ENCODE peak calls at places on chromosomes 5 and 9, in five cellular contexts. Q, F, C, M and T are unnamed samples.

GRCh38 chr9:126506361-126507317 is 107.1 kb upstream of the LMX1B start:
- DNase-seq in Q (no peak), F (no peak), C (no peak), M (no peak), T (no peak)

GRCh38 chr5:146052780-146053179 is 52.6 kb downstream of the PLAC8L1 start:
- DNase-seq in Q (no peak), F (no peak), C (no peak), M (no peak), T (no peak)

GRCh38 chr9:92019658-92020057 is 69.6 kb upstream of the ROR2 start:
- DNase-seq in Q (no peak), F (no peak), C (no peak), M (no peak), T (no peak)

GRCh38 chr5:149550608-149551226 is 522 bp downstream of the CSNK1A1 start:
- DNase-seq in Q (peak; percentile 29), F (peak; percentile 17), C (no peak), M (peak; percentile 41), T (no peak)

GRCh38 chr5:80871541-80871961 is 88.6 kb upstream of the RASGRF2 start:
- DNase-seq in Q (no peak), F (no peak), C (peak; percentile 49), M (no peak), T (peak; percentile 10)

GRCh38 chr5:367358-368130 is 46.0 kb downstream of the AHRR start:
- DNase-seq in Q (no peak), F (no peak), C (no peak), M (no peak), T (no peak)

GRCh38 chr5:129930221-129930620 is 26.0 kb downstream of the CHSY3 start:
- DNase-seq in Q (no peak), F (no peak), C (peak; percentile 20), M (no peak), T (no peak)

GRCh38 chr5:169933624-169934023 is 46.7 kb downstream of the INSYN2B start:
- DNase-seq in Q (no peak), F (no peak), C (no peak), M (no peak), T (no peak)

DNA sequence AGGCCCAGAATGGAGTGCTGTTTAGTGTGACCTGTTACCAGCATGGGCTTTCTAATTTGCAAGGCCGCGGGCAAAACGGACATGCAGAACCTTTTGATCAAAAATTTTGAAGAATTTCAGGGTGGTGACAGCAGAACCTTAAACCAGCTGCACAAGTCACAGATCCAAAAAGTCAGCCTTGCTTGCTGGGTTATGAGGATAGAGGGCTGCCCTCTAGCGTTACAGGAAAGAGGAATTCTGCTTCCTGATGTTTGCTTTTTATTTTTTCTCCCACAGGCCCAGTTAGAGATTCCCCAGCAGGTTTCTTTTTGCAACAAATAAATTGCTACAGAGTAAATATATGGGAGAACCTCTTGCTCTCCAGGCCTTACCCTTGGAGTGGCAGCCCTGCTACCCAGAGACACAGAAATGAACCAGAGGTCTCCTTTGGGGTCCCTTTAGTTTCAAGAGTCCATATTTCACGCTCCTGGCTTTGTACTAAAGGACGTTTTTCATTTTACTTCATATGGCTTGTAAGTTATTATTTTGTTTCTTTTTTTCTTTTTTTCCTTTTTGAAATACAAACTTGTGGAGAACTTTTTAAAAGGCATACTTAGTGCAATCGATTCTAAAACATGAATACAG is 3.4 kb upstream of the ADCY2 start:
- DNase-seq in Q (no peak), F (no peak), C (peak; percentile 3), M (no peak), T (no peak)
- TF ChIP-seq CTCF in Q (no peak), F (no peak), C (peak; percentile 8), M (peak; percentile 13), T (peak; percentile 32)

GRCh38 chr9:34810187-34810524 is 100.2 kb upstream of the CCL21 start:
- DNase-seq in Q (no peak), F (no peak), C (no peak), M (no peak), T (no peak)

GRCh38 chr9:34809504-34810186 is 99.7 kb upstream of the CCL21 start:
- DNase-seq in Q (peak; percentile 37), F (no peak), C (peak; percentile 23), M (no peak), T (no peak)
- H3K4me3 ChIP-seq in Q (no peak overlapping the region), F (no peak overlapping the region), C (no peak overlapping the region), M (no peak overlapping the region), T (no peak overlapping the region)

DNA sequence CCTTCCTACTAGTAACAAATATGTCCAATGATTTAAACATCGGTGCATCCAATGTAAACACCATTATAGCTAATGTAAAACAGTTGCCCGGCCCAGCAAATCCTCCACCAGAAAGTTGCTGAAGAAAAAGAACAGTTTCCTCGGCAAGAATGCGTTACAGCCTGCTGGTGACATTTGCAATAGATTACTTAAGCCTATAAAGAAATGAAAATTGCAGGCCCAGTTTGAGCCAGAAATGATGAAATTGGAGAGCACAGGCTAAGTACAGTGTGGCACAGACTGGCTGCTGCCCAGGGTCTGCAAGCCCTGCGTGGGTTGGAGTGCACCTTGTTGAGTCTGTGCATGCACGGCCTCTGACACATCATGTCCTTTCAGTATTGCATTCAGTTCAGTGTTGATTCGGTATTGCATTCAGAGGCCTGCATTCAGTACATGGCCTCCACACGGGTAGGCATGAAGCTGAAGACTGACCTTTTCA is 406.0 kb upstream of the KLF4 start:
- DNase-seq in Q (no peak), F (no peak), C (no peak), M (peak; percentile 21), T (no peak)
- TF ChIP-seq CTCF in Q (no peak), F (no peak), C (no peak), M (no peak), T (no peak)

GRCh38 chr5:1493941-1494340 is 29.8 kb downstream of the LPCAT1 start:
- DNase-seq in Q (no peak), F (no peak), C (no peak), M (no peak), T (no peak)

GRCh38 chr5:1493413-1493812 is 30.3 kb downstream of the LPCAT1 start:
- DNase-seq in Q (no peak), F (no peak), C (no peak), M (no peak), T (no peak)

GRCh38 chr5:1495525-1495897 is 28.2 kb downstream of the LPCAT1 start:
- DNase-seq in Q (no peak), F (no peak), C (no peak), M (no peak), T (no peak)

GRCh38 chr5:1492757-1493156 is 31.0 kb downstream of the LPCAT1 start:
- DNase-seq in Q (no peak), F (no peak), C (no peak), M (no peak), T (no peak)

GRCh38 chr5:1494780-1495524 is 28.8 kb downstream of the LPCAT1 start:
- DNase-seq in Q (no peak), F (peak; percentile 48), C (no peak), M (no peak), T (no peak)
- H3K4me3 ChIP-seq in Q (no peak overlapping the region), F (no peak overlapping the region), C (no peak overlapping the region), M (no peak overlapping the region), T (no peak overlapping the region)

GRCh38 chr9:137406876-137407589 is 15.9 kb downstream of the EXD3 start:
- DNase-seq in Q (peak; percentile 82), F (peak; percentile 72), C (peak; percentile 71), M (peak; percentile 74), T (no peak)
- TF ChIP-seq CTCF in Q (peak; percentile 72), F (peak; percentile 66), C (peak; percentile 46), M (peak; percentile 71), T (peak; percentile 65)

GRCh38 chr9:29211003-29211584 is 1637.8 kb upstream of the C9orf72 start:
- DNase-seq in Q (no peak), F (no peak), C (no peak), M (no peak), T (no peak)
- H3K4me3 ChIP-seq in Q (no peak overlapping the region), F (no peak overlapping the region), C (no peak overlapping the region), M (peak overlapping the region; percentile 49), T (no peak overlapping the region)

DNA sequence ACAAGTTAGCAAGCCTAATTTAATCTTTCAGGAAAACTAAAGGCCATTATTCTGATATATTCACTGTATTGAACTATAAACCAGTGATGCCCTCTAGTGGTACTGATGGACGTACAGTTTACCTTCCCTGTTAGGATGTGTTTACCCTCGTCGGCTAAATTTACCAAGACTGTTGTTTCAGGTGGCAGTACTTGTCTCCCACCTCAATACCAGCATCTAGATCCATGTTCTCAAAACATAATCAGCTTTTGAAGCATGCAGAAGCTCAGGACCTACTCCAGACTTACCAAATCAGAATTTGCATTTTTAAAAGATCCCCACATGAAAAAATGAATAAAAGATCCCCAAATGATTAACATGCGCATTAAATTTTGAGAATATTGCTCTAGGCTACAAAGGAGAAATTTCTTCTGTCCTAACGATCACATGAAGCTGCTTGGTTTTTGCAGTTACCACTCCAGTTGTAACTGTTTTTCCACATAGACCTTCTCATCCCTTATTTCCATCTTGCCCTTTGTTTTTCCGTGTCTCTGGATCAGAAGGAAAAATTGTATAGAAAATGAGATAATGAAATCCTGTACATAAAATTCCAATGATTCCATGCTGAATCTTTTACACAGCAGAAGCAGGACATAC is 3.2 kb upstream of the BAAT start:
- DNase-seq in Q (no peak), F (no peak), C (peak; percentile 70), M (no peak), T (no peak)
- TF ChIP-seq CTCF in Q (peak; percentile 10), F (peak; percentile 45), C (peak; percentile 75), M (no peak), T (peak; percentile 72)